ENCODE peak calls at places on chromosomes 7 and 10, in seven cellular contexts. J, C, Q, E, N, I and V are unnamed samples.

GRCh38 chr7:100632951-100633717 is 8.2 kb downstream of the TFR2 start:
- DNase-seq in C (no peak), I (peak; percentile 90), J (peak; percentile 61), N (no peak), Q (no peak), E (peak; percentile 57), V (peak; percentile 72)

GRCh38 chr10:123796736-123797135 is 94.9 kb downstream of the CPXM2 start:
- DNase-seq in J (no peak), C (no peak), Q (no peak), N (no peak), I (no peak), E (no peak), V (no peak)

GRCh38 chr7:1889091-1889490 is 219.0 kb downstream of the ELFN1 start:
- DNase-seq in C (no peak), J (no peak), Q (no peak), I (no peak), E (no peak), N (no peak), V (no peak)

GRCh38 chr7:157058026-157058425 is 47.6 kb upstream of the MNX1 start:
- DNase-seq in I (no peak), J (no peak), Q (no peak), E (no peak), C (no peak), N (no peak), V (no peak)

GRCh38 chr7:753190-753589 is 26.1 kb upstream of the PRKAR1B start:
- DNase-seq in N (no peak), C (no peak), I (no peak), E (peak; percentile 28), J (no peak), Q (no peak), V (no peak)

GRCh38 chr7:125747966-125748365 is 818.3 kb upstream of the POT1 start:
- DNase-seq in I (no peak), Q (no peak), C (no peak), N (no peak), J (no peak), E (no peak), V (no peak)

GRCh38 chr10:10235003-10235402 is 782.7 kb upstream of the CELF2 start:
- DNase-seq in N (no peak), Q (no peak), E (no peak), J (no peak), I (no peak), C (no peak), V (no peak)

GRCh38 chr10:125024496-125025234 is 82.7 kb downstream of the ZRANB1 start:
- DNase-seq in Q (no peak), E (peak; percentile 28), J (no peak), N (no peak), I (no peak), C (no peak), V (no peak)

GRCh38 chr10:4243651-4244050 is 458.6 kb upstream of the KLF6 start:
- DNase-seq in Q (no peak), I (peak; percentile 33), J (no peak), E (no peak), N (no peak), C (no peak), V (no peak)

GRCh38 chr7:5610500-5611186 is 170.8 kb downstream of the RNF216 start:
- DNase-seq in J (no peak), C (no peak), E (no peak), I (no peak), N (no peak), Q (no peak), V (no peak)

GRCh38 chr7:105992888-105993287 is 29.8 kb downstream of the CDHR3 start:
- DNase-seq in C (no peak), J (no peak), E (no peak), Q (no peak), I (no peak), N (no peak), V (no peak)

GRCh38 chr7:13742126-13742525 is 247.3 kb downstream of the ETV1 start:
- DNase-seq in C (no peak), N (peak; percentile 9), Q (no peak), I (no peak), E (no peak), J (no peak), V (no peak)

GRCh38 chr7:121102619-121103018 is 114.1 kb downstream of the CPED1 start:
- DNase-seq in N (peak; percentile 33), E (no peak), Q (no peak), J (peak; percentile 26), C (no peak), I (no peak), V (no peak)

GRCh38 chr7:149475121-149476045 is 14.5 kb upstream of the ZNF777 start:
- DNase-seq in C (no peak), Q (no peak), E (no peak), I (no peak), J (no peak), N (no peak), V (no peak)

GRCh38 chr10:93138113-93138870 is 64.6 kb downstream of the CYP26A1 start:
- DNase-seq in Q (no peak), I (no peak), C (no peak), N (no peak), J (no peak), E (no peak), V (no peak)

GRCh38 chr7:4886671-4887070 is 3.2 kb upstream of the RADIL start:
- DNase-seq in J (no peak), E (no peak), C (no peak), I (no peak), N (no peak), Q (no peak), V (no peak)

GRCh38 chr7:138919912-138920311 is 61.3 kb downstream of the KIAA1549 start:
- DNase-seq in I (no peak), C (no peak), N (no peak), Q (no peak), J (no peak), E (no peak), V (no peak)

GRCh38 chr7:105429746-105430612 is 41.3 kb upstream of the SRPK2 start:
- DNase-seq in Q (no peak), I (peak; percentile 66), C (peak; percentile 50), E (no peak), N (peak; percentile 82), J (peak; percentile 68), V (peak; percentile 53)

GRCh38 chr10:91091780-91092179 is 128.7 kb upstream of the PCGF5 start:
- DNase-seq in C (no peak), N (no peak), I (no peak), Q (no peak), J (no peak), E (no peak), V (no peak)

GRCh38 chr10:42875792-42876191 is 93.2 kb downstream of the BMS1 start:
- DNase-seq in J (no peak), I (no peak), C (no peak), E (no peak), N (no peak), Q (no peak), V (no peak)

GRCh38 chr7:16089191-16089590 is 332.1 kb downstream of the CRPPA start:
- DNase-seq in Q (no peak), C (no peak), I (no peak), J (no peak), E (no peak), N (no peak), V (no peak)

GRCh38 chr7:130481898-130482297 is 10.0 kb upstream of the MEST start:
- DNase-seq in Q (no peak), C (no peak), N (no peak), I (no peak), J (peak; percentile 26), E (no peak), V (no peak)

GRCh38 chr10:30701471-30702173 is 72.1 kb upstream of the LYZL2 start:
- DNase-seq in E (no peak), N (no peak), C (no peak), Q (no peak), I (no peak), J (peak; percentile 31), V (peak; percentile 69)

GRCh38 chr7:24197852-24198251 is 86.1 kb upstream of the NPY start:
- DNase-seq in E (no peak), I (no peak), N (no peak), J (no peak), Q (no peak), C (no peak), V (no peak)

GRCh38 chr10:71234970-71235681 is 22.8 kb downstream of the UNC5B start:
- DNase-seq in Q (no peak), I (no peak), N (peak; percentile 55), C (no peak), E (no peak), J (no peak), V (no peak)
- TF ChIP-seq EP300 in Q (no peak), I (no peak), N (peak; percentile 76), C (no peak), E (no peak), J (no peak), V (no peak)

GRCh38 chr7:151186640-151187408 is at the start of gene ASB10:
- DNase-seq in I (no peak), J (no peak), N (no peak), C (no peak), E (no peak), Q (no peak), V (no peak)
- TF ChIP-seq POLR2A in I (no peak), J (no peak), N (no peak), C (no peak), E (no peak), Q (no peak), V (no peak)

DNA sequence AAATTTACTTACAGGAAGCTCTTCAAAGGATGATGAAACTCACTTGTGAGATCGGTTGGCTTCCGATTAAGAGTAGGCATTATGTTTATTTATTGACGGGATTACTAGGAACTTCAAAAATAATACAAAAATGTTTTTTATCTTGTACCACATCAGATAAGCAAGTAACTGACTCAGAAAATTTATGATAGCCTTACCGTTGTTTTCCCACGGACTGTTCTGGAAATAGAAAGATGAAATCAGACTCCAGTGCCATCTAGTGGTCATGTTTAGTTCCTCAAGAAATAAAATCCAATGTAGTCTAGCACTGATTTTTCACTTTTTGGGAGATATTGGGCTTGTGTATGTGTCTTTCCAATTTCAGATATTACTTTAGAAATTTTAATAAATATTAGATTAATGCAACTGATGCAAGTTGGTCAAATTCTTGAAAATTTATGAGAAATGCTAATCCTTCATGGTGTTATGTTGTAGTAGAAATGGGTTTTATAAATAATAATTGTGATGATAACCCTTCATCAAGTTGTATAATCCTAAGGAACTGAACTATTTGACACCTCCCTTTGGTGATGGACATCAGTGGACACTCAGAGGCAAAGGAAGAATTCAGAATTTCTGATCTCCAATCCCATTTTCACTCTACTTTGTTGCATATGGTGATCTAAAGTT is 168.8 kb downstream of the TMEM26 start:
- DNase-seq in C (peak; percentile 53), Q (no peak), J (no peak), N (peak; percentile 69), I (peak; percentile 15), E (no peak), V (no peak)
- H3K4me3 ChIP-seq in C (no peak overlapping the region), Q (no peak overlapping the region), J (no peak overlapping the region), N (no peak overlapping the region), I (peak overlapping the region; percentile 25), E (no peak overlapping the region), V (no peak overlapping the region)

DNA sequence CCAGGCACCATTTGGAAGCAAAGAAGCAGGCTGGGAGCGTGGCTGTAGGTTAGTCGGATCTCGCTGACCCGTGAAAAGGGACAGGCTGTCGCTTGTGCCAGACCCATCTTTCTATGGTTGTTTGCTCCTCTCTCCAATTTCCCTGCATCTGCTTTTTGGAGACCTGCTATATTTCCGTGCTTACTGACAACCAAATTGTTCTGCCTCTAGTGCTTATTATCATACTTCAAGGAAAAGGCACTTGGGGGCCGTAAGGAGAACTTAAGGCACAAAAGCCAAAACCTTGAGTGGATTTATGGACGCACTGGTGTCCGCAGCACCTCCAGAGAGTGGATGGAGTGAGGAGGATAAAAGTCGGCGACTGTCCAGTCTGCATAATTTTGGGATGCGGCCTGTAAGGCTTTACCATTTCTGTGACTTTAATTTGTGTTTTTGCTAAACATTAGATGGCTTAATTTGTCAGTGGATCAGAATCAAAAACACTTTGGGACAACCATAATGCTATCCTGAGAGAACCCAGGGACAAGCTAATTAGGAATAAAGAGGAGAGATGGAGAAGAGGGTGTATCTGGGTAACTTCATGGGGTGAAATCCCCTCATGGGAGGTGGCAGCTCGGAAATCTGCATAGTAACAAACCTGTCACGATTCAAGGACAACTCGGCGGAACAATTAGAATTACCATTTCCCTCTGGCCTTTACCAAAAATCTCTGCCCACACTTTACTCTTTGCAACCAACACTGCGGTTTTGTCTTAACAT is 206.7 kb downstream of the HDAC9 start:
- DNase-seq in J (no peak), N (no peak), C (no peak), E (no peak), I (no peak), Q (no peak), V (no peak)
- TF ChIP-seq EP300 in J (no peak), N (no peak), C (no peak), E (no peak), I (no peak), Q (no peak), V (no peak)